ENCODE peak calls at places on chromosomes 5 and 9, in eight cellular contexts. O, L, M, C, K, A, V and P are unnamed samples.

GRCh38 chr5:114360362-114360761 is 1.5 kb upstream of the KCNN2 start:
- DNase-seq in O (no peak), L (no peak), M (no peak), C (no peak), K (no peak), A (no peak), V (no peak), P (no peak)

GRCh38 chr9:121325387-121325786 is 44.7 kb downstream of the STOM start:
- DNase-seq in O (no peak), L (no peak), M (no peak), C (no peak), K (no peak), A (no peak), V (peak), P (no peak)

GRCh38 chr5:80739487-80739886 is 84.7 kb upstream of the DHFR start:
- DNase-seq in O (no peak), L (no peak), M (no peak), C (no peak), K (no peak), A (no peak), V (no peak), P (no peak)

GRCh38 chr9:132351404-132352050 is 3.3 kb downstream of the SETX start:
- DNase-seq in O (no peak), L (peak), M (no peak), C (no peak), K (no peak), A (peak), V (no peak), P (no peak)

GRCh38 chr9:109745335-109746283 is 34.4 kb upstream of the PALM2AKAP2 start:
- DNase-seq in O (peak), L (peak), M (peak), C (no peak), K (peak), A (no peak), V (peak), P (no peak)

GRCh38 chr9:85522459-85523092 is 219.2 kb downstream of the AGTPBP1 start:
- DNase-seq in O (peak), L (peak), M (peak), C (no peak), K (peak), A (peak), V (peak), P (peak)

GRCh38 chr9:136518623-136519022 is 27.2 kb downstream of the NOTCH1 start:
- DNase-seq in O (no peak), L (no peak), M (no peak), C (no peak), K (no peak), A (no peak), V (no peak), P (no peak)

GRCh38 chr5:54186912-54187445 is 123.4 kb downstream of the ARL15 start:
- DNase-seq in O (no peak), L (peak), M (peak), C (no peak), K (no peak), A (no peak), V (peak), P (no peak)

GRCh38 chr9:967436-967835 is 9.0 kb upstream of the DMRT3 start:
- DNase-seq in O (no peak), L (no peak), M (no peak), C (no peak), K (no peak), A (no peak), V (no peak), P (no peak)

GRCh38 chr9:78666818-78667429 is 370.0 kb downstream of the PSAT1 start:
- DNase-seq in O (no peak), L (peak), M (no peak), C (no peak), K (no peak), A (no peak), V (no peak), P (no peak)

GRCh38 chr9:34958411-34958982 is 412 bp downstream of the PHF24 start:
- DNase-seq in O (no peak), L (no peak), M (no peak), C (no peak), K (no peak), A (no peak), V (no peak), P (no peak)
- H3K27ac ChIP-seq in O (no peak), L (no peak), M (no peak), C (no peak), K (no peak), A (no peak), V (no peak), P (peak)

DNA sequence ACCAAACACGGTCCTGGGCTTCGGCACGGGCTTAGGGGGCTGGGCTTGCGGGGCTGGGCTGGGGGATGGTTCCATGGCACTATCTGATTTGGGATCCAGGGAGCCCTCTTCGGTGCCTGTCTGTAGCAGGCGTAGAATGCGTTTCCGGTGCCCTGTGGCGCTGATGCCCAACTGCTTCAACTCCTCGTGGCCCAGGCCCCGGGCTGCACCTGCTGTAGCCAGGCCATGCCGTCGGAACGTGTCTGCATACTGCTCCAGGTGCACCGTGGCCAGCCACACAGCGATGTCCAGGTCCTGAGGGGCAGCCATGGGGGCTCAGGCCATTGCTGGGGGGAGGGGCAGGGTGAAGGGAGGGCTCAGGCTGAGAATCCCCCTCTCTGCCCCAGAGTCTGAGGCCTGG is 1.9 kb downstream of the ARAP3 start:
- DNase-seq in O (no peak), L (no peak), M (no peak), C (no peak), K (no peak), A (no peak), V (no peak), P (no peak)
- H3K27ac ChIP-seq in O (peak), L (no peak), M (no peak), C (no peak), K (no peak), A (no peak), V (peak), P (no peak)

GRCh38 chr5:79401216-79401615 is 112.7 kb downstream of the HOMER1 start:
- DNase-seq in O (no peak), L (no peak), M (no peak), C (no peak), K (no peak), A (no peak), V (no peak), P (no peak)
- H3K27ac ChIP-seq in O (no peak), L (no peak), M (no peak), C (no peak), K (no peak), A (no peak), V (no peak), P (no peak)

GRCh38 chr5:110727025-110727314 is 499 bp upstream of the TMEM232 start:
- DNase-seq in O (no peak), L (no peak), M (no peak), C (no peak), K (peak), A (no peak), V (no peak), P (no peak)

DNA sequence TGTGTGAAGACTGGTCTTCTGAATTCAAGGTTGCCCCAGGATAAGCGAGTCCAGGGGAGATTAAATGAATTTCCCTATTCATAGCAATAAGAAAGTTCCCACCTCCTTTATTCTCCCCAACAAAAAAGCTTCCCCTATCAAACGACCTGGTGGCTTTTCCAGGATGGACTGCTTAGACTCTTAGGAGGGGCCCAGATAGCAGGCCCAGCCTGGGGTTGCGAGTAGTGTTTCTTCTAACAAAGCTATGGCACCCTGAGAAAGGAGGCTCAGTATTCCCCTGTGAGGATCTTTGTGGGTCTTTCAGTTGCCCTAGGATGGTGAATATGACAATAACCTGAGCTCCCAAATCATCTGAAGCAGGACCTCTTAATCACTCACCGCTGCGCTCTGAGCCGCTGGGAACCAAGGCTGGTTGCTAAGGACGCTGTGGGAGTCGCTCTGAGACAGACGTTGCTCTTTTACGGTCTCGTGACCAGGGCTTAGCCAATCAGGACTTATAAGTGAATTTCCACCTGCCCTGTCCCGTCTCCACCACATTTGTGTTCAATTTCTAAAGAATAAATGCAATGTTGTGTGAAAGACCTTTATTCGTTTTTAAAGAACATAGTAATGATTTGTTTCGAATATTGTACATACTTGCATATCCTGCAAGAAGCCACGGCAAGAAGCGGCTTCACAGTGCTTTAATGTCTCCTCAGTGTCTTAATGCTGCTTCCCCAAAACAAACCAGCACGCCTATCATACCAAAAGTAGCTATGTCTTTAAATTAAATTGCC is at the start of gene TMEM232:
- DNase-seq in O (peak), L (no peak), M (peak), C (peak), K (peak), A (peak), V (peak), P (peak)
- H3K27ac ChIP-seq in O (no peak), L (no peak), M (no peak), C (no peak), K (no peak), A (no peak), V (peak), P (no peak)

GRCh38 chr5:135069016-135069770 is 35.2 kb upstream of the PITX1 start:
- DNase-seq in O (peak), L (no peak), M (no peak), C (no peak), K (no peak), A (no peak), V (no peak), P (no peak)
- H3K27ac ChIP-seq in O (no peak), L (no peak), M (no peak), C (no peak), K (no peak), A (no peak), V (no peak), P (no peak)